ENCODE peak calls at places on chromosome 21, in four cellular contexts. M, R, P and C are unnamed samples. For H3K27me3, the result is how much of the 10 kb centered on the place peaks cover.

GRCh38 chr21:39610705-39611104 is 2.0 kb upstream of the B3GALT5 start:
- DNase-seq in M (no peak), R (no peak), P (no peak), C (no peak)

GRCh38 chr21:25708467-25709065 is 26.1 kb downstream of the ATP5PF start:
- DNase-seq in M (peak), R (no peak), P (peak), C (no peak)

GRCh38 chr21:27703806-27704205 is 736.9 kb upstream of the ADAMTS5 start:
- DNase-seq in M (no peak), R (no peak), P (no peak), C (no peak)

GRCh38 chr21:28334407-28334806 is 658.3 kb downstream of the LTN1 start:
- DNase-seq in M (no peak), R (no peak), P (no peak), C (peak)

GRCh38 chr21:31273278-31273677 is 70.8 kb downstream of the TIAM1 start:
- DNase-seq in M (no peak), R (no peak), P (no peak), C (no peak)

GRCh38 chr21:16775056-16775455 is 737.8 kb upstream of the CXADR start:
- DNase-seq in M (no peak), R (no peak), P (no peak), C (no peak)

GRCh38 chr21:28518620-28519019 is 474.1 kb downstream of the LTN1 start:
- DNase-seq in M (no peak), R (no peak), P (no peak), C (no peak)

GRCh38 chr21:35860181-35860869 is 200.0 kb downstream of the SETD4 start:
- DNase-seq in M (no peak), R (no peak), P (no peak), C (no peak)

GRCh38 chr21:41931041-41931451 is 22.8 kb downstream of the C2CD2 start:
- DNase-seq in M (no peak), R (no peak), P (no peak), C (no peak)

GRCh38 chr21:41932576-41933258 is 21.1 kb downstream of the C2CD2 start:
- DNase-seq in M (peak), R (peak), P (peak), C (no peak)

GRCh38 chr21:41929248-41929647 is 24.6 kb downstream of the C2CD2 start:
- DNase-seq in M (no peak), R (no peak), P (no peak), C (no peak)

GRCh38 chr21:41933259-41934079 is 20.3 kb downstream of the C2CD2 start:
- DNase-seq in M (no peak), R (no peak), P (no peak), C (no peak)

GRCh38 chr21:41932191-41932575 is 21.6 kb downstream of the C2CD2 start:
- DNase-seq in M (peak), R (no peak), P (peak), C (peak)
- TF ChIP-seq CTCF in M (no peak), R (no peak), P (peak), C (peak)

GRCh38 chr21:42233067-42233981 is 14.4 kb downstream of the ABCG1 start:
- DNase-seq in M (peak), R (peak), P (peak), C (no peak)

GRCh38 chr21:42234464-42235241 is 15.7 kb downstream of the ABCG1 start:
- DNase-seq in M (peak), R (peak), P (peak), C (no peak)

GRCh38 chr21:42232176-42232825 is 13.4 kb downstream of the ABCG1 start:
- DNase-seq in M (no peak), R (no peak), P (no peak), C (no peak)

GRCh38 chr21:42235593-42235992 is 16.7 kb downstream of the ABCG1 start:
- DNase-seq in M (no peak), R (no peak), P (peak), C (no peak)

GRCh38 chr21:42234026-42234425 is 15.1 kb downstream of the ABCG1 start:
- DNase-seq in M (no peak), R (no peak), P (no peak), C (no peak)
- H3K27me3 ChIP-seq in M (under half), R (under half), P (half or more), C (under half)

GRCh38 chr21:33327792-33328433 is 3.1 kb downstream of the IFNAR1 start:
- DNase-seq in M (no peak), R (no peak), P (no peak), C (no peak)

GRCh38 chr21:33327326-33327725 is 2.6 kb downstream of the IFNAR1 start:
- DNase-seq in M (no peak), R (no peak), P (no peak), C (no peak)

GRCh38 chr21:33325222-33326067 is 675 bp downstream of the IFNAR1 start:
- DNase-seq in M (peak), R (peak), P (no peak), C (peak)

GRCh38 chr21:33324311-33325221 is at the start of gene IFNAR1:
- DNase-seq in M (peak), R (peak), P (peak), C (peak)
- TF ChIP-seq CTCF in M (no peak), R (no peak), P (no peak), C (no peak)

GRCh38 chr21:42578761-42579415 is 65.2 kb downstream of the SLC37A1 start:
- DNase-seq in M (no peak), R (no peak), P (no peak), C (no peak)

GRCh38 chr21:42580076-42580792 is 66.6 kb downstream of the SLC37A1 start:
- DNase-seq in M (no peak), R (no peak), P (no peak), C (no peak)

GRCh38 chr21:42578034-42578433 is 64.4 kb downstream of the SLC37A1 start:
- DNase-seq in M (no peak), R (no peak), P (no peak), C (no peak)

GRCh38 chr21:42580793-42581201 is 67.1 kb downstream of the SLC37A1 start:
- DNase-seq in M (no peak), R (no peak), P (no peak), C (no peak)

DNA sequence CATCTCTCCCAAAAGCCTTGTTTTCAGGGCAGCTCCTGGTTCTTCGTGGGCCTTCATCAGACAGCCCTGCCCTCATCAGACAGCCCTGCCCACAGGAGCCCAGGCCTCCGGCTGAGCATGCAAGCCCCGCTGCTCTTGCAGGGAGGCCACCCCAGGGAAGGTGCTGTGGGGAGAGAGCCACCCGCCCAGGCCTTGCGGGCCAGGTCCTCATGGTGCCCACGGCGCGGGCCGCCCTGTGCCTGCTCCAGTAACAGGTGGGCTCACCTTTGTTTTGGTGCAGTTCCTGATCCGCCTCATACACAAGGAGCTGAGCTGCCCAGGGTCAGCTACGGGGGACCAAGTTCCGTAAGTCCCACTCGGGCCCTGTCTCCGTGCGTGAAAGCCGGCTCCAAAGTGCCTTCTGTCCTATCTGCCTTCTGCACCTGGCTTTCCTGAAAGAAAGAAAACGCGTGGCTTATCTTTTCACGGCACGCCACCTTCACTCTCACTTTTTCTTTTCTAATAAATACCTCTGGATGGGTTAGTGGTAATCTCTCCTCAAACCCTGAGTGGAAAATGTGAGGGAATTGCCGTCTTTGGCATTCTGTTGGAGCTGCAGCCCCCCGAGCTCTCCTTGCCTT is 65.9 kb downstream of the SLC37A1 start:
- DNase-seq in M (no peak), R (no peak), P (peak), C (no peak)
- H3K27me3 ChIP-seq in M (under half), R (under half), P (half or more), C (under half)

GRCh38 chr21:44489962-44490361 is 34.7 kb downstream of the LRRC3 start:
- DNase-seq in M (no peak), R (no peak), P (peak), C (no peak)
- TF ChIP-seq CTCF in M (no peak), R (no peak), P (peak), C (peak)

GRCh38 chr21:33023574-33024277 is 2.0 kb upstream of the OLIG2 start:
- DNase-seq in M (no peak), R (no peak), P (no peak), C (no peak)
- H3K27me3 ChIP-seq in M (under half), R (half or more), P (half or more), C (half or more)

GRCh38 chr21:37000381-37000780 is 6.1 kb upstream of the RIPPLY3 start:
- DNase-seq in M (no peak), R (no peak), P (no peak), C (no peak)
- TF ChIP-seq CTCF in M (no peak), R (no peak), P (peak), C (no peak)